ENCODE peak calls at places on chromosomes 1 and 21, in eight cellular contexts. Z, R, M, Y, D, Q, N and S are unnamed samples.

GRCh38 chr1:15958788-15959187 is 17.1 kb downstream of the ZBTB17 start:
- DNase-seq in Z (no peak), R (no peak), M (peak; percentile 46), Y (no peak), D (no peak), Q (no peak), N (no peak), S (peak; percentile 34)

GRCh38 chr1:210260087-210260486 is 27.5 kb downstream of the SERTAD4 start:
- DNase-seq in Z (peak; percentile 14), R (no peak), M (peak; percentile 76), Y (no peak), D (no peak), Q (no peak), N (no peak), S (peak; percentile 48)

GRCh38 chr21:37849703-37850102 is 66.6 kb downstream of the KCNJ6 start:
- DNase-seq in Z (no peak), R (no peak), M (peak; percentile 75), Y (no peak), D (no peak), Q (peak; percentile 7), N (no peak), S (no peak)

GRCh38 chr1:102772831-102773230 is 335.5 kb downstream of the COL11A1 start:
- DNase-seq in Z (no peak), R (no peak), M (no peak), Y (no peak), D (no peak), Q (no peak), N (no peak), S (no peak)

GRCh38 chr1:28518745-28519341 is 13.0 kb downstream of the RCC1 start:
- DNase-seq in Z (no peak), R (peak; percentile 11), M (peak; percentile 46), Y (no peak), D (peak; percentile 68), Q (no peak), N (no peak), S (no peak)

GRCh38 chr1:75731881-75732280 is 7.4 kb downstream of the ACADM start:
- DNase-seq in Z (no peak), R (no peak), M (peak; percentile 50), Y (no peak), D (no peak), Q (no peak), N (no peak), S (no peak)

GRCh38 chr1:41358152-41358937 is 2.9 kb upstream of the FOXO6 start:
- DNase-seq in Z (peak; percentile 84), R (no peak), M (no peak), Y (no peak), D (no peak), Q (no peak), N (no peak), S (peak; percentile 50)

GRCh38 chr1:174153825-174154107 is 5.6 kb upstream of the RABGAP1L start:
- DNase-seq in Z (no peak), R (no peak), M (no peak), Y (no peak), D (no peak), Q (no peak), N (no peak), S (no peak)

GRCh38 chr21:46172863-46173528 is 11.3 kb downstream of the SPATC1L start:
- DNase-seq in Z (no peak), R (no peak), M (no peak), Y (no peak), D (no peak), Q (no peak), N (no peak), S (peak; percentile 6)

GRCh38 chr1:19013826-19014548 is 57.5 kb upstream of the IFFO2 start:
- DNase-seq in Z (peak; percentile 27), R (no peak), M (no peak), Y (no peak), D (no peak), Q (no peak), N (no peak), S (no peak)

GRCh38 chr1:158506369-158506987 is 34.5 kb downstream of the OR10R2 start:
- DNase-seq in Z (no peak), R (no peak), M (no peak), Y (no peak), D (peak; percentile 67), Q (no peak), N (no peak), S (no peak)

GRCh38 chr21:45582128-45582527 is 39.9 kb upstream of the SLC19A1 start:
- DNase-seq in Z (no peak), R (no peak), M (no peak), Y (no peak), D (no peak), Q (no peak), N (no peak), S (no peak)

GRCh38 chr1:16617101-16617727 is 3.9 kb upstream of the NBPF1 start:
- DNase-seq in Z (no peak), R (no peak), M (no peak), Y (no peak), D (no peak), Q (no peak), N (no peak), S (no peak)

GRCh38 chr21:33931799-33932390 is 16.3 kb upstream of the ATP5PO start:
- DNase-seq in Z (no peak), R (no peak), M (peak; percentile 56), Y (no peak), D (no peak), Q (no peak), N (no peak), S (no peak)

GRCh38 chr1:90402893-90403849 is 313.9 kb downstream of the BARHL2 start:
- DNase-seq in Z (no peak), R (no peak), M (peak; percentile 73), Y (no peak), D (no peak), Q (peak; percentile 57), N (no peak), S (peak; percentile 16)

GRCh38 chr1:17045623-17046022 is 8.2 kb downstream of the SDHB start:
- DNase-seq in Z (peak; percentile 21), R (no peak), M (peak; percentile 16), Y (no peak), D (no peak), Q (no peak), N (no peak), S (no peak)